ENCODE peak calls at places on chromosomes 3 and 15, in eight cellular contexts. J, S, M, I, D, X, E and A are unnamed samples.

GRCh38 chr15:80803580-80804525 is 24.7 kb downstream of the CEMIP start:
- DNase-seq in J (no peak), S (no peak), X (no peak), M (no peak), D (no peak), I (no peak), E (no peak), A (no peak)

GRCh38 chr3:42189746-42190145 is 76.2 kb downstream of the CCK start:
- DNase-seq in M (no peak), D (no peak), J (peak), E (no peak), X (no peak), I (no peak), S (no peak), A (no peak)

GRCh38 chr3:128307029-128307633 is 153.8 kb downstream of the EEFSEC start:
- DNase-seq in J (peak), M (no peak), E (no peak), D (no peak), I (peak), S (no peak), X (no peak), A (no peak)

GRCh38 chr15:33656090-33656670 is 312.1 kb upstream of the CHRM5 start:
- DNase-seq in D (no peak), I (no peak), X (no peak), E (no peak), M (no peak), J (no peak), S (no peak), A (no peak)

GRCh38 chr15:99973351-99973750 is 240.1 kb upstream of the LYSMD4 start:
- DNase-seq in S (no peak), J (no peak), I (no peak), X (no peak), M (no peak), D (no peak), E (no peak), A (no peak)

GRCh38 chr3:154684021-154684420 is 254.0 kb upstream of the GPR149 start:
- DNase-seq in S (no peak), X (no peak), J (no peak), D (no peak), E (no peak), I (peak), M (no peak), A (no peak)

GRCh38 chr3:88000853-88001252 is 58.0 kb downstream of the CGGBP1 start:
- DNase-seq in X (no peak), E (no peak), D (peak), S (no peak), M (no peak), I (peak), J (peak), A (no peak)

GRCh38 chr3:23183731-23184130 is 19.4 kb upstream of the UBE2E2 start:
- DNase-seq in I (peak), M (peak), S (no peak), D (peak), X (no peak), E (no peak), J (peak), A (no peak)

GRCh38 chr3:137294839-137295238 is 337.1 kb downstream of the IL20RB start:
- DNase-seq in D (no peak), X (no peak), M (no peak), E (no peak), I (no peak), J (no peak), S (no peak), A (no peak)

GRCh38 chr15:82587805-82588204 is 47.5 kb upstream of the RPS17 start:
- DNase-seq in S (no peak), M (no peak), E (no peak), J (no peak), X (no peak), I (no peak), D (no peak), A (no peak)

GRCh38 chr15:99164119-99164518 is 59.2 kb downstream of the SYNM start:
- DNase-seq in I (no peak), J (no peak), E (no peak), M (no peak), X (no peak), S (no peak), D (no peak), A (no peak)

GRCh38 chr3:112303811-112304325 is 9.9 kb upstream of the SLC9C1 start:
- DNase-seq in M (no peak), X (no peak), I (peak), E (peak), S (no peak), D (no peak), J (peak), A (no peak)

GRCh38 chr3:162353414-162353813 is 856.8 kb downstream of the OTOL1 start:
- DNase-seq in D (no peak), M (no peak), J (no peak), E (no peak), X (no peak), S (no peak), I (no peak), A (no peak)

GRCh38 chr3:126948980-126949535 is 33.9 kb upstream of the PLXNA1 start:
- DNase-seq in X (no peak), J (no peak), S (no peak), M (no peak), D (no peak), I (no peak), E (peak), A (no peak)

GRCh38 chr3:24196526-24196925 is 251.4 kb downstream of the NR1D2 start:
- DNase-seq in E (no peak), I (no peak), M (no peak), D (no peak), S (no peak), X (no peak), J (peak), A (no peak)

GRCh38 chr3:169455472-169455871 is 208.0 kb downstream of the MECOM start:
- DNase-seq in J (no peak), M (no peak), E (no peak), X (no peak), I (no peak), S (no peak), D (no peak), A (no peak)

GRCh38 chr3:12180218-12180617 is 21.5 kb upstream of the TIMP4 start:
- DNase-seq in X (peak), J (peak), I (no peak), M (no peak), S (no peak), E (peak), D (no peak), A (no peak)

GRCh38 chr3:141250828-141251227 is 19.2 kb downstream of the PXYLP1 start:
- DNase-seq in X (no peak), J (peak), M (no peak), E (no peak), D (no peak), S (no peak), I (no peak), A (no peak)

GRCh38 chr3:136645915-136646314 is 106.3 kb downstream of the STAG1 start:
- DNase-seq in S (no peak), M (no peak), E (no peak), J (no peak), X (no peak), D (no peak), I (no peak), A (no peak)

GRCh38 chr3:86978111-86978528 is 12.8 kb downstream of the VGLL3 start:
- DNase-seq in D (no peak), I (no peak), M (no peak), J (peak), E (no peak), X (no peak), S (no peak), A (no peak)

GRCh38 chr3:134242649-134243637 is 7.7 kb downstream of the RYK start:
- DNase-seq in E (no peak), D (no peak), M (no peak), X (peak), S (no peak), I (no peak), J (peak), A (no peak)